ENCODE peak calls at places on chromosomes 1 and 21, in five cellular contexts. E is GM12878, Q is GM12892, W is HepG2, Y is K562. L is an unnamed sample.

GRCh38 chr1:226002667-226003501 is 3.7 kb upstream of the SDE2 start:
- DNase-seq in Q (no peak), E (no peak), Y (peak; percentile 93), W (no peak), L (no peak)

GRCh38 chr1:209517651-209518050 is 65.9 kb upstream of the CAMK1G start:
- DNase-seq in Y (no peak), E (no peak), Q (no peak), W (no peak), L (no peak)

GRCh38 chr1:185376288-185376687 is 59.2 kb upstream of the IVNS1ABP start:
- DNase-seq in Y (no peak), W (no peak), E (no peak), Q (no peak), L (no peak)

GRCh38 chr1:5373281-5373680 is 618.9 kb downstream of the NPHP4 start:
- DNase-seq in Q (no peak), W (no peak), E (no peak), Y (no peak), L (no peak)

GRCh38 chr1:61839702-61840101 is 97.4 kb downstream of the PATJ start:
- DNase-seq in Y (no peak), E (no peak), Q (no peak), W (no peak), L (no peak)

GRCh38 chr1:233635765-233636502 is 22.0 kb downstream of the KCNK1 start:
- DNase-seq in W (no peak), Y (peak; percentile 96), E (no peak), Q (no peak), L (no peak)

GRCh38 chr1:115829023-115829674 is 11.8 kb downstream of the NHLH2 start:
- DNase-seq in E (no peak), Y (peak; percentile 25), Q (no peak), W (peak; percentile 28), L (no peak)

GRCh38 chr1:214418380-214418779 is 133.0 kb downstream of the PTPN14 start:
- DNase-seq in W (no peak), Q (no peak), E (no peak), Y (no peak), L (no peak)

GRCh38 chr1:209485167-209485566 is 98.3 kb upstream of the CAMK1G start:
- DNase-seq in Q (no peak), E (no peak), W (no peak), Y (no peak), L (no peak)

GRCh38 chr1:46333300-46334029 is 7.1 kb upstream of the NSUN4 start:
- DNase-seq in E (peak; percentile 77), Q (no peak), W (peak; percentile 63), Y (peak; percentile 71), L (no peak)

GRCh38 chr1:6460349-6461236 is 5.4 kb downstream of the TNFRSF25 start:
- DNase-seq in Q (peak; percentile 63), E (no peak), Y (no peak), W (no peak), L (peak; percentile 72)

GRCh38 chr1:68120136-68120791 is 69.8 kb upstream of the DIRAS3 start:
- DNase-seq in E (peak; percentile 24), Y (peak; percentile 55), Q (peak; percentile 4), W (peak; percentile 60), L (peak; percentile 25)

GRCh38 chr1:104353580-104353979 is 603.9 kb downstream of the AMY1C start:
- DNase-seq in W (no peak), E (no peak), Q (no peak), Y (no peak), L (no peak)

GRCh38 chr1:201268604-201269151 is 14.6 kb upstream of the PKP1 start:
- DNase-seq in Y (no peak), Q (no peak), E (no peak), W (no peak), L (no peak)

GRCh38 chr1:110628356-110629105 is 22.4 kb upstream of the KCNA2 start:
- DNase-seq in Y (no peak), W (no peak), E (no peak), Q (no peak), L (no peak)

GRCh38 chr1:47436304-47436978 is 1.4 kb upstream of the FOXD2 start:
- DNase-seq in E (peak; percentile 45), W (peak; percentile 55), Q (peak; percentile 78), Y (peak; percentile 91), L (peak; percentile 79)
- TF ChIP-seq POLR2A in E (peak; percentile 62), W (no peak), Q (no peak), Y (no peak), L (no peak)

GRCh38 chr1:33828654-33829053 is 35.2 kb upstream of the HMGB4 start:
- DNase-seq in Y (no peak), W (no peak), E (no peak), Q (no peak), L (no peak)
- TF ChIP-seq TAF1 in Y (no peak), W (no peak), E (no peak), Q (no peak), L (no peak)

GRCh38 chr1:53145942-53146708 is 3.7 kb upstream of the SLC1A7 start:
- DNase-seq in E (no peak), Y (peak; percentile 70), Q (no peak), W (peak; percentile 85), L (no peak)
- TF ChIP-seq POLR2A in E (no peak), Y (no peak), Q (no peak), W (peak; percentile 61), L (no peak)

GRCh38 chr21:40504825-40505224 is 342.1 kb downstream of the DSCAM start:
- DNase-seq in W (no peak), Y (no peak), Q (no peak), E (no peak), L (no peak)

GRCh38 chr21:40512590-40512989 is 334.4 kb downstream of the DSCAM start:
- DNase-seq in E (no peak), Q (no peak), Y (peak; percentile 41), W (no peak), L (no peak)

GRCh38 chr21:40511976-40512375 is 335.0 kb downstream of the DSCAM start:
- DNase-seq in Q (no peak), W (no peak), E (no peak), Y (no peak), L (no peak)

GRCh38 chr21:40505681-40506080 is 341.3 kb downstream of the DSCAM start:
- DNase-seq in Y (no peak), E (no peak), Q (no peak), W (no peak), L (no peak)

DNA sequence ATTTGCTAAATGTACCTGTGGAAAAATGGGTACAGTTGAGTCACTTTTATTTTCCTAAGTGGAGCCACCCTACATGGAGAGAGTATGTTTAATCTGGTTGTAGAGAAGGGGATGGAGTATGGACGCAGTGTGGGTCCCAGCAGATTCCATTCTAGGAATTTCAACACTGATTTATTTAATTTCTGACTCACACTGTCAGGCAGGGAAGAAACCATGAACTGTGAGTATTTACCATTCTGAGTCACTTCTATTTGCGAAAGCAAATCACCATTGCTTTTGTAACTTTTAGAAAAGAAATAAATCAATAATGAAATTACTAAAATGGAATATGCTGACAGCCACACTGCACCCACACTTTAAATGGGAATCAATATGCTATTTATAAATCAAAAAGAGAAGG is 339.0 kb downstream of the DSCAM start:
- DNase-seq in E (no peak), Q (no peak), W (peak; percentile 55), Y (no peak), L (no peak)
- TF ChIP-seq TAF1 in E (no peak), Q (no peak), W (no peak), Y (no peak), L (no peak)

DNA sequence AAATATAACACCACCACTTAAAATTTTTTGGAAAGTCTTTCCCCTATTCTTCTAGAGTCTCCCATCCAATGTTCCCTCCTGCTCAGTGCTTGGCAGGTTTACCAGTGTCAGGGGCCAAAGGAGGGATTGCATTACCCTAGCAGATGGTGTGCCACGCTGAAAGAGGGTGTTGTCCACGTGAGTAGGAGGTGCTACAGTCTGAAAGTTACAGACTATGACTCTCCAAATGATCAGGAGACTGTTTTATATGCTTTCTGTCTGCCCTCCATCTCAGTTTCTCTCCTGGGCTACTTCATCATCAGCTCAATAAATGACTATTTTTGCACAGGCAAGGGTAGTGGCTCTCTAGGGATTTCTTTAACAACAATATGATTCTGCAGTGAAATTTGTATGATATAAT is 31.3 kb upstream of the ANGPTL7 start:
- DNase-seq in W (no peak), E (no peak), Y (no peak), Q (no peak), L (no peak)
- TF ChIP-seq POLR2A in W (no peak), E (no peak), Y (no peak), Q (no peak), L (no peak)

GRCh38 chr1:184039126-184039525 is 1.6 kb upstream of the COLGALT2 start:
- DNase-seq in Q (no peak), E (no peak), Y (no peak), W (no peak), L (no peak)
- TF ChIP-seq TAF1 in Q (no peak), E (no peak), Y (no peak), W (no peak), L (no peak)

GRCh38 chr1:205749826-205750682 is at the start of gene NUCKS1:
- DNase-seq in E (peak; percentile 93), Q (peak; percentile 54), W (peak; percentile 99), Y (peak; percentile 95), L (peak; percentile 58)
- TF ChIP-seq POLR2A in E (peak; percentile 62), Q (peak; percentile 67), W (peak; percentile 55), Y (peak; percentile 85), L (peak; percentile 24)

DNA sequence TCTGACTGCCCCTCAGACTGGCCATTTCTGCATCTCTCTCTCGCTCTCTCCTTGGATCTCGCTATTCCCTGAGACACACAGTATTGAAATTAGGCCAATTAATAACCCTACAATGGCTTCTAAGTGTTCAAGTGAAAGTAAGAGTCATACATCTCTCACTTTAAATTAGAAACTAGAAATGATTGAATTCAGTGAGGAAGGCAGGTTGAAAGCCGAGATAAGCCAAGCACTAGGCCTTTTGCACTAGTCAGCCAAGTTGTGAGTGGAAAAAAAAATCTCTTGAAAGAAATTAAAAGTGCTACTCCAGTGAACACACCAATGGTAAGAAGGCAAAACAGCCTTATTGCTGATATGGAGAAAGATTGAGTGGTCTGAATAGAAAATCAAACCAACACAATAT is 51.2 kb downstream of the SLC9C2 start:
- DNase-seq in Y (no peak), W (no peak), E (no peak), Q (no peak), L (no peak)
- TF ChIP-seq TAF1 in Y (no peak), W (no peak), E (no peak), Q (no peak), L (no peak)

DNA sequence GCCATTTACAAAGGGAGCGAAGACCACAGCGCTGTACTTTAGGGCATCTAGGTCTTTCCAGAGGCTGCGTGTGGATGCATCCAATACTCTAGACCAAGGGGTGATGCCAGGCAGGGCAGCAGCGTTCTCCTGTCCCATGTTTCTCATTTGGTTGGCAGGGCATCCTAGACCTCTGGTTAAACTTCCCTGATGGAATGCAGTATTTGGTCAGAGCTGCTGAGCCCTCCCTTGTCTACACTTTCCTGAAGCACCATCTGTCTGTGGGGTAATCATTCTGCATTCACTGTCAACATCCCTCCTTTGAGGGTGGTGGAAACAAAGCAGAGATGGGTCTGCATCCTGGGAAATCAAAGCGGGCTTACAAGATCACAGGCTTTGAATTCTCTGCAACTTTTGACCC is 106.1 kb downstream of the GALNT2 start:
- DNase-seq in Y (no peak), W (no peak), Q (no peak), E (no peak), L (no peak)
- TF ChIP-seq POLR2A in Y (no peak), W (no peak), Q (no peak), E (no peak), L (no peak)

GRCh38 chr1:165403835-165404482 is 41.0 kb downstream of the RXRG start:
- DNase-seq in Y (peak; percentile 38), Q (peak; percentile 13), E (no peak), W (peak; percentile 58), L (peak; percentile 16)
- TF ChIP-seq TAF1 in Y (no peak), Q (no peak), E (no peak), W (no peak), L (no peak)